ENCODE peak calls at places on chromosomes 13 and 19, in four cellular contexts. H is naive B cell, U is AG08396, Q is T-helper 1 cell. Y is an unnamed sample.

GRCh38 chr19:41350735-41351338 is 2.9 kb downstream of the TGFB1 start:
- DNase-seq in H (no peak), U (no peak), Q (no peak), Y (no peak)

GRCh38 chr19:47353307-47353712 is 4.2 kb downstream of the DHX34 start:
- DNase-seq in H (no peak), U (no peak), Q (no peak), Y (no peak)

GRCh38 chr13:29501674-29502073 is 93.8 kb downstream of the SLC7A1 start:
- DNase-seq in H (no peak), U (no peak), Q (no peak), Y (no peak)

GRCh38 chr13:100124265-100124664 is 35.4 kb downstream of the PCCA start:
- DNase-seq in H (no peak), U (no peak), Q (no peak), Y (no peak)

GRCh38 chr13:51000576-51001260 is 91.1 kb downstream of the RNASEH2B start:
- DNase-seq in H (no peak), U (peak), Q (no peak), Y (no peak)

GRCh38 chr13:99758465-99759162 is 213.0 kb downstream of the ZIC5 start:
- DNase-seq in H (no peak), U (no peak), Q (no peak), Y (no peak)

GRCh38 chr19:8361921-8362793 is 1.8 kb upstream of the ANGPTL4 start:
- DNase-seq in H (no peak), U (peak), Q (no peak), Y (no peak)

GRCh38 chr19:4987692-4988370 is 18.9 kb downstream of the KDM4B start:
- DNase-seq in H (no peak), U (no peak), Q (no peak), Y (no peak)

GRCh38 chr19:54429545-54430227 is 14.4 kb downstream of the TTYH1 start:
- DNase-seq in H (no peak), U (no peak), Q (no peak), Y (no peak)

GRCh38 chr13:50094615-50095293 is 79.5 kb downstream of the KCNRG start:
- DNase-seq in H (no peak), U (no peak), Q (no peak), Y (no peak)

GRCh38 chr13:44577236-44578063 is 1.3 kb upstream of the TSC22D1 start:
- DNase-seq in H (peak), U (peak), Q (peak), Y (peak)

GRCh38 chr13:24148414-24149305 is 11.9 kb upstream of the SPATA13 start:
- DNase-seq in H (no peak), U (peak), Q (no peak), Y (no peak)

GRCh38 chr13:91323349-91323748 is 24.1 kb upstream of the MIR17HG start:
- DNase-seq in H (no peak), U (no peak), Q (no peak), Y (no peak)

GRCh38 chr13:56773148-56773547 is 367.6 kb upstream of the PRR20A start:
- DNase-seq in H (no peak), U (no peak), Q (no peak), Y (no peak)

GRCh38 chr13:75285310-75285709 is 196.7 kb downstream of the TBC1D4 start:
- DNase-seq in H (no peak), U (no peak), Q (no peak), Y (peak)

GRCh38 chr13:108618233-108618632 is 11.2 kb upstream of the MYO16 start:
- DNase-seq in H (no peak), U (no peak), Q (no peak), Y (no peak)

GRCh38 chr13:43132911-43133310 is 109.5 kb downstream of the DNAJC15 start:
- DNase-seq in H (no peak), U (no peak), Q (no peak), Y (peak)

GRCh38 chr13:37492741-37493514 is 105.6 kb downstream of the POSTN start:
- DNase-seq in H (no peak), U (no peak), Q (no peak), Y (no peak)

GRCh38 chr13:44744880-44745633 is 168.9 kb upstream of the TSC22D1 start:
- DNase-seq in H (no peak), U (no peak), Q (no peak), Y (no peak)

GRCh38 chr19:49150106-49150943 is 4.9 kb downstream of the HRC start:
- DNase-seq in H (peak), U (peak), Q (no peak), Y (peak)

GRCh38 chr19:45972081-45972943 is 1.4 kb downstream of the NOVA2 start:
- DNase-seq in H (peak), U (no peak), Q (no peak), Y (no peak)

GRCh38 chr19:13441810-13442512 is 64.3 kb downstream of the CACNA1A start:
- DNase-seq in H (peak), U (peak), Q (peak), Y (peak)

GRCh38 chr19:49772850-49773432 is 6.1 kb downstream of the AP2A1 start:
- DNase-seq in H (no peak), U (no peak), Q (no peak), Y (no peak)

Y was measured in germinal center.